ENCODE peak calls at places on chromosome 22, in eight cellular contexts. One of them, this sample, is unnamed.

GRCh38 chr22:44166877-44167276 is 13.8 kb upstream of the PARVG start:
- DNase-seq in adrenal gland: no peak
- DNase-seq in spleen: no peak
- DNase-seq in esophagus muscularis mucosa: no peak
- DNase-seq in A549: no peak
- DNase-seq in prostate gland: no peak
- DNase-seq in stomach: no peak
- DNase-seq in HCT116: no peak
- DNase-seq in this sample: no peak

GRCh38 chr22:36223504-36223903 is 15.8 kb downstream of the APOL2 start:
- DNase-seq in adrenal gland: no peak
- DNase-seq in spleen: no peak
- DNase-seq in esophagus muscularis mucosa: no peak
- DNase-seq in A549: no peak
- DNase-seq in prostate gland: no peak
- DNase-seq in stomach: no peak
- DNase-seq in HCT116: no peak
- DNase-seq in this sample: no peak

GRCh38 chr22:36355894-36356293 is 31.9 kb downstream of the MYH9 start:
- DNase-seq in adrenal gland: no peak
- DNase-seq in spleen: no peak
- DNase-seq in esophagus muscularis mucosa: no peak
- DNase-seq in A549: no peak
- DNase-seq in prostate gland: no peak
- DNase-seq in stomach: no peak
- DNase-seq in HCT116: no peak
- DNase-seq in this sample: no peak

GRCh38 chr22:22092101-22092500 is 109.5 kb upstream of the TOP3B start:
- DNase-seq in adrenal gland: no peak
- DNase-seq in spleen: no peak
- DNase-seq in esophagus muscularis mucosa: peak; percentile 3
- DNase-seq in A549: no peak
- DNase-seq in prostate gland: no peak
- DNase-seq in stomach: no peak
- DNase-seq in HCT116: no peak
- DNase-seq in this sample: no peak

GRCh38 chr22:40176921-40177737 is 596 bp upstream of the TNRC6B start:
- DNase-seq in adrenal gland: peak; percentile 62
- DNase-seq in spleen: peak; percentile 78
- DNase-seq in esophagus muscularis mucosa: no peak
- DNase-seq in A549: peak; percentile 49
- DNase-seq in prostate gland: peak; percentile 69
- DNase-seq in stomach: peak; percentile 32
- DNase-seq in HCT116: no peak
- DNase-seq in this sample: no peak

GRCh38 chr22:26527167-26527566 is 14.9 kb upstream of the TFIP11 start:
- DNase-seq in adrenal gland: no peak
- DNase-seq in spleen: no peak
- DNase-seq in esophagus muscularis mucosa: no peak
- DNase-seq in A549: no peak
- DNase-seq in prostate gland: no peak
- DNase-seq in stomach: no peak
- DNase-seq in HCT116: no peak
- DNase-seq in this sample: no peak

GRCh38 chr22:41892721-41893120 is 22.2 kb downstream of the SHISA8 start:
- DNase-seq in adrenal gland: no peak
- DNase-seq in spleen: no peak
- DNase-seq in esophagus muscularis mucosa: no peak
- DNase-seq in A549: no peak
- DNase-seq in prostate gland: no peak
- DNase-seq in stomach: no peak
- DNase-seq in HCT116: no peak
- DNase-seq in this sample: no peak

GRCh38 chr22:38841635-38842034 is 2.2 kb downstream of the NPTXR start:
- DNase-seq in adrenal gland: no peak
- DNase-seq in spleen: no peak
- DNase-seq in esophagus muscularis mucosa: no peak
- DNase-seq in A549: no peak
- DNase-seq in prostate gland: no peak
- DNase-seq in stomach: no peak
- DNase-seq in HCT116: no peak
- DNase-seq in this sample: no peak

GRCh38 chr22:48740731-48741405 is 1086.8 kb downstream of the BRD1 start:
- DNase-seq in adrenal gland: no peak
- DNase-seq in spleen: peak; percentile 57
- DNase-seq in esophagus muscularis mucosa: no peak
- DNase-seq in A549: no peak
- DNase-seq in prostate gland: no peak
- DNase-seq in stomach: peak; percentile 17
- DNase-seq in HCT116: no peak
- DNase-seq in this sample: peak; percentile 5

GRCh38 chr22:25210831-25211230 is 8.6 kb upstream of the CRYBB2 start:
- DNase-seq in adrenal gland: no peak
- DNase-seq in spleen: no peak
- DNase-seq in esophagus muscularis mucosa: no peak
- DNase-seq in A549: no peak
- DNase-seq in prostate gland: no peak
- DNase-seq in stomach: no peak
- DNase-seq in HCT116: no peak
- DNase-seq in this sample: no peak

GRCh38 chr22:37747090-37747714 is 50.4 kb downstream of the TRIOBP start:
- DNase-seq in adrenal gland: peak; percentile 64
- DNase-seq in spleen: no peak
- DNase-seq in esophagus muscularis mucosa: no peak
- DNase-seq in A549: peak; percentile 55
- DNase-seq in prostate gland: no peak
- DNase-seq in stomach: no peak
- DNase-seq in HCT116: no peak
- DNase-seq in this sample: peak; percentile 60

GRCh38 chr22:42692239-42693054 is 28.2 kb downstream of the A4GALT start:
- DNase-seq in adrenal gland: no peak
- DNase-seq in spleen: peak; percentile 84
- DNase-seq in esophagus muscularis mucosa: no peak
- DNase-seq in A549: peak; percentile 38
- DNase-seq in prostate gland: no peak
- DNase-seq in stomach: no peak
- DNase-seq in HCT116: no peak
- DNase-seq in this sample: no peak

GRCh38 chr22:29872989-29873388 is 10.0 kb upstream of the MTMR3 start:
- DNase-seq in adrenal gland: no peak
- DNase-seq in spleen: no peak
- DNase-seq in esophagus muscularis mucosa: no peak
- DNase-seq in A549: no peak
- DNase-seq in prostate gland: no peak
- DNase-seq in stomach: no peak
- DNase-seq in HCT116: no peak
- DNase-seq in this sample: no peak

GRCh38 chr22:33274214-33274828 is 216.1 kb upstream of the SYN3 start:
- DNase-seq in adrenal gland: no peak
- DNase-seq in spleen: peak; percentile 13
- DNase-seq in esophagus muscularis mucosa: no peak
- DNase-seq in A549: peak; percentile 22
- DNase-seq in prostate gland: no peak
- DNase-seq in stomach: no peak
- DNase-seq in HCT116: no peak
- DNase-seq in this sample: no peak

GRCh38 chr22:21602579-21602978 is 27.2 kb downstream of the YDJC start:
- DNase-seq in adrenal gland: no peak
- DNase-seq in spleen: no peak
- DNase-seq in esophagus muscularis mucosa: no peak
- DNase-seq in A549: no peak
- DNase-seq in prostate gland: no peak
- DNase-seq in stomach: no peak
- DNase-seq in HCT116: no peak
- DNase-seq in this sample: no peak

GRCh38 chr22:36934153-36934939 is 20.9 kb downstream of the CSF2RB start:
- DNase-seq in adrenal gland: no peak
- DNase-seq in spleen: no peak
- DNase-seq in esophagus muscularis mucosa: no peak
- DNase-seq in A549: no peak
- DNase-seq in prostate gland: no peak
- DNase-seq in stomach: no peak
- DNase-seq in HCT116: no peak
- DNase-seq in this sample: no peak

GRCh38 chr22:39219071-39220050 is 25.4 kb downstream of the PDGFB start:
- DNase-seq in adrenal gland: peak; percentile 9
- DNase-seq in spleen: peak; percentile 19
- DNase-seq in esophagus muscularis mucosa: no peak
- DNase-seq in A549: peak; percentile 24
- DNase-seq in prostate gland: no peak
- DNase-seq in stomach: no peak
- DNase-seq in HCT116: no peak
- DNase-seq in this sample: no peak

GRCh38 chr22:28017859-28018258 is 98.8 kb upstream of the PITPNB start:
- DNase-seq in adrenal gland: peak; percentile 11
- DNase-seq in spleen: peak; percentile 65
- DNase-seq in esophagus muscularis mucosa: no peak
- DNase-seq in A549: no peak
- DNase-seq in prostate gland: no peak
- DNase-seq in stomach: peak; percentile 17
- DNase-seq in HCT116: no peak
- DNase-seq in this sample: peak; percentile 19

GRCh38 chr22:45082795-45083194 is 73.0 kb upstream of the PHF21B start:
- DNase-seq in adrenal gland: no peak
- DNase-seq in spleen: no peak
- DNase-seq in esophagus muscularis mucosa: no peak
- DNase-seq in A549: peak; percentile 37
- DNase-seq in prostate gland: no peak
- DNase-seq in stomach: no peak
- DNase-seq in HCT116: no peak
- DNase-seq in this sample: no peak

GRCh38 chr22:43263645-43264514 is 76.9 kb upstream of the TTLL12 start:
- DNase-seq in adrenal gland: peak; percentile 49
- DNase-seq in spleen: peak; percentile 88
- DNase-seq in esophagus muscularis mucosa: no peak
- DNase-seq in A549: no peak
- DNase-seq in prostate gland: peak; percentile 22
- DNase-seq in stomach: peak; percentile 74
- DNase-seq in HCT116: peak; percentile 48
- DNase-seq in this sample: peak; percentile 85

GRCh38 chr22:32444068-32444467 is 20.2 kb downstream of the BPIFC start:
- DNase-seq in adrenal gland: no peak
- DNase-seq in spleen: no peak
- DNase-seq in esophagus muscularis mucosa: no peak
- DNase-seq in A549: peak; percentile 59
- DNase-seq in prostate gland: peak; percentile 4
- DNase-seq in stomach: no peak
- DNase-seq in HCT116: peak; percentile 34
- DNase-seq in this sample: no peak

DNA sequence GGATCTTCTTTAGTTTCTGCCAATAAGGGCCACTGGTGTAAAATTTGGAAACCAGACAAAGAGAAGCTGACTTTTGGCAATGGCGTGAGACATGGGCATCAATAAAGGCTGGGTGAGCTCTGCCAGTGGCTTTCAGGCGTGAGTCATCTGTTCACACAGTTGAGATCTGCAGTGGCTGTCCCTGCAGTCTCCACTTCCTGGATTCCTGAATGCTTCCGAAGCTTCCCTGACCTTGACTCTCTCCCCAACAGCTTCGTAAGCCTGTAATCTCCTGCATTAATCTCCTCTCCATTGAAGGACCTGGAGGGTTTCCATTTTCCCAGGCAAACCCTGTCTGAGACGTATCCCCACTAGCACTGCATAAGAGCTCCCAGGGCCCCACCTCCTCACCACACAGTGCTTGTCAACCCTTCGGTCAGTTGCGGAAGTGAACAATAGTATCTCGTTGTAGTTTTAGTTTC is 574.7 kb downstream of the TBC1D22A start:
- DNase-seq in adrenal gland: peak; percentile 67
- DNase-seq in spleen: no peak
- DNase-seq in esophagus muscularis mucosa: peak; percentile 80
- DNase-seq in A549: peak; percentile 89
- DNase-seq in prostate gland: peak; percentile 59
- DNase-seq in stomach: no peak
- DNase-seq in HCT116: peak; percentile 76
- DNase-seq in this sample: no peak
- TF ChIP-seq POLR2A in adrenal gland: no peak
- TF ChIP-seq POLR2A in spleen: no peak
- TF ChIP-seq POLR2A in esophagus muscularis mucosa: no peak
- TF ChIP-seq POLR2A in A549: no peak
- TF ChIP-seq POLR2A in prostate gland: no peak
- TF ChIP-seq POLR2A in stomach: no peak
- TF ChIP-seq POLR2A in HCT116: no peak
- TF ChIP-seq POLR2A in this sample: no peak

DNA sequence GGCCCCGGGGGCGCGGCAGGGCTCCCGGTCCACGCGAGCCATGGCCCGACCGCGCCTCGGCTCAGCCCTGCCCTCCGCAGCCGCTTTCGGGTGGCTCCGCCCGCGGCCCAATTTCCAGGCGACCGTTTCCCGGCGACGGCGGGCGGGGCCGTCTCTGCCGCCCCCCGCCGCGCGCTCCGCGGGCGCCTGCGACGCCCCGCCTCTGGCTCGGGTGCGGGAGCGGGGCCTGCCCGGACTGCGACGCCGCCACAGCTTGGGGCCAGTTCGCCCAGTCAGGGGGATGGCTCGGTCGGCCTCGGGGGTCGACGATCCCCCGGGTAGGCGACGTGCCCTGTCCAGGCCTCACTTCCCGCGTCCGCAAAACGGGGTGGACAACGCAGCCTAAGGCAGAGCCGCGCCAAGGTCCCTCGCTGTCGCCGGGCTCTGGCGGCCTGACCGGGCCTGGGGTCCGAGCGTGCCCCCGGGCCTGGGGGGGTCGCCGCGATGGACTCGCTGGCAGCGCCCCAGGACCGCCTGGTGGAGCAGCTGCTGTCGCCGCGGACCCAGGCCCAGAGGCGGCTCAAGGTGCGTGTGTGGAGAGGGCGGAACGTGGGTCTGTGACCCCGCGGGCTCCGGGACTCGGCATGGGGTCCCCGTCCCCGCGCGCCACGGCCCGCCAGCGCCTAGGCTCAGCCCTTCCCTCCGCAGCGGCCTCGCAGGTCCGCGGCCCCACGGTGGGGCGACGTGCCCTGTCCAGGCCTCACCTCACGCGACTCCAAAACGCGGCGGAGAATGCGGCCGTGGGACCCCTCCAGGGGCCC is 4.2 kb downstream of the SEPTIN5 start:
- DNase-seq in adrenal gland: no peak
- DNase-seq in spleen: no peak
- DNase-seq in esophagus muscularis mucosa: no peak
- DNase-seq in A549: no peak
- DNase-seq in prostate gland: no peak
- DNase-seq in stomach: no peak
- DNase-seq in HCT116: no peak
- DNase-seq in this sample: no peak
- TF ChIP-seq CTCF in adrenal gland: no peak
- TF ChIP-seq CTCF in spleen: no peak
- TF ChIP-seq CTCF in esophagus muscularis mucosa: no peak
- TF ChIP-seq CTCF in A549: peak; percentile 27
- TF ChIP-seq CTCF in prostate gland: no peak
- TF ChIP-seq CTCF in stomach: no peak
- TF ChIP-seq CTCF in HCT116: no peak
- TF ChIP-seq CTCF in this sample: no peak

GRCh38 chr22:50286701-50287318 is 16.6 kb upstream of the MAPK11 start:
- DNase-seq in adrenal gland: no peak
- DNase-seq in spleen: no peak
- DNase-seq in esophagus muscularis mucosa: no peak
- DNase-seq in A549: no peak
- DNase-seq in prostate gland: no peak
- DNase-seq in stomach: no peak
- DNase-seq in HCT116: no peak
- DNase-seq in this sample: no peak
- TF ChIP-seq POLR2A in adrenal gland: no peak
- TF ChIP-seq POLR2A in spleen: no peak
- TF ChIP-seq POLR2A in esophagus muscularis mucosa: no peak
- TF ChIP-seq POLR2A in A549: no peak
- TF ChIP-seq POLR2A in prostate gland: no peak
- TF ChIP-seq POLR2A in stomach: no peak
- TF ChIP-seq POLR2A in HCT116: no peak
- TF ChIP-seq POLR2A in this sample: no peak

GRCh38 chr22:23270212-23270733 is 90.0 kb downstream of the BCR start:
- DNase-seq in adrenal gland: no peak
- DNase-seq in spleen: no peak
- DNase-seq in esophagus muscularis mucosa: no peak
- DNase-seq in A549: no peak
- DNase-seq in prostate gland: no peak
- DNase-seq in stomach: no peak
- DNase-seq in HCT116: no peak
- DNase-seq in this sample: no peak
- TF ChIP-seq CTCF in adrenal gland: no peak
- TF ChIP-seq CTCF in spleen: no peak
- TF ChIP-seq CTCF in esophagus muscularis mucosa: no peak
- TF ChIP-seq CTCF in A549: no peak
- TF ChIP-seq CTCF in prostate gland: no peak
- TF ChIP-seq CTCF in stomach: no peak
- TF ChIP-seq CTCF in HCT116: no peak
- TF ChIP-seq CTCF in this sample: no peak